ENCODE peak calls at places on chromosomes 16 and 17, in ten cellular contexts. L is thoracic aorta; Z is HL-60; R is AG04450; A is lower leg skin; F is keratinocyte; E is brain microvascular endothelial cell; C is Peyer's patch; J is CD4-positive, CD25-positive, alpha-beta regulatory T cell; I is thyroid gland. S is an unnamed sample.

GRCh38 chr16:57539072-57539796 is 2.9 kb upstream of the CCDC102A start:
- DNase-seq in L (no peak), Z (peak), R (no peak), A (no peak), F (no peak), E (no peak), C (no peak), J (no peak), I (no peak), S (no peak)

GRCh38 chr16:22174642-22175041 is 12.3 kb downstream of the SDR42E2 start:
- DNase-seq in L (no peak), Z (no peak), R (no peak), A (no peak), F (no peak), E (no peak), C (no peak), J (no peak), I (no peak), S (no peak)

GRCh38 chr17:7656958-7657715 is 6.4 kb downstream of the ATP1B2 start:
- DNase-seq in L (no peak), Z (no peak), R (no peak), A (no peak), F (no peak), E (no peak), C (no peak), J (no peak), I (peak), S (no peak)

GRCh38 chr17:66493283-66494019 is 191.0 kb downstream of the PRKCA start:
- DNase-seq in L (no peak), Z (peak), R (no peak), A (no peak), F (no peak), E (peak), C (no peak), J (no peak), I (no peak), S (no peak)

GRCh38 chr17:43171761-43172487 is 910 bp downstream of the NBR1 start:
- DNase-seq in L (no peak), Z (peak), R (peak), A (peak), F (peak), E (peak), C (peak), J (peak), I (peak), S (no peak)

GRCh38 chr16:48971571-48972071 is 310.0 kb downstream of the CBLN1 start:
- DNase-seq in L (no peak), Z (no peak), R (no peak), A (no peak), F (peak), E (no peak), C (no peak), J (no peak), I (no peak), S (no peak)

GRCh38 chr16:50114357-50115129 is 38.6 kb upstream of the TENT4B start:
- DNase-seq in L (no peak), Z (no peak), R (no peak), A (no peak), F (peak), E (no peak), C (peak), J (no peak), I (no peak), S (no peak)

GRCh38 chr17:57108656-57109392 is 23.8 kb downstream of the AKAP1 start:
- DNase-seq in L (peak), Z (no peak), R (no peak), A (no peak), F (no peak), E (no peak), C (peak), J (no peak), I (no peak), S (no peak)

GRCh38 chr16:81796035-81796434 is 16.9 kb downstream of the PLCG2 start:
- DNase-seq in L (no peak), Z (peak), R (no peak), A (no peak), F (no peak), E (no peak), C (no peak), J (no peak), I (no peak), S (no peak)

GRCh38 chr17:75459590-75460267 is 3.3 kb downstream of the TMEM94 start:
- DNase-seq in L (no peak), Z (peak), R (no peak), A (peak), F (no peak), E (no peak), C (no peak), J (no peak), I (no peak), S (no peak)

GRCh38 chr16:23807028-23807427 is 28.8 kb upstream of the PRKCB start:
- DNase-seq in L (no peak), Z (peak), R (no peak), A (no peak), F (no peak), E (no peak), C (peak), J (no peak), I (no peak), S (no peak)

GRCh38 chr17:4162366-4162765 is 19.4 kb downstream of the CYB5D2 start:
- DNase-seq in L (no peak), Z (no peak), R (no peak), A (no peak), F (no peak), E (no peak), C (no peak), J (no peak), I (no peak), S (no peak)

GRCh38 chr17:4667166-4667565 is 25.7 kb upstream of the ALOX15 start:
- DNase-seq in L (no peak), Z (no peak), R (no peak), A (no peak), F (no peak), E (no peak), C (no peak), J (no peak), I (no peak), S (no peak)

GRCh38 chr16:12518238-12519004 is 285.3 kb downstream of the CPPED1 start:
- DNase-seq in L (no peak), Z (no peak), R (no peak), A (no peak), F (no peak), E (no peak), C (no peak), J (no peak), I (no peak), S (no peak)

GRCh38 chr17:47686276-47686635 is 7.7 kb upstream of the TBKBP1 start:
- DNase-seq in L (no peak), Z (no peak), R (no peak), A (no peak), F (no peak), E (no peak), C (no peak), J (no peak), I (no peak), S (no peak)

GRCh38 chr17:78992542-78993212 is 13.0 kb upstream of the LGALS3BP start:
- DNase-seq in L (no peak), Z (no peak), R (no peak), A (no peak), F (no peak), E (no peak), C (peak), J (no peak), I (no peak), S (no peak)

GRCh38 chr17:78016852-78017251 is 58.3 kb downstream of the TNRC6C start:
- DNase-seq in L (no peak), Z (no peak), R (no peak), A (no peak), F (no peak), E (no peak), C (no peak), J (no peak), I (no peak), S (no peak)

GRCh38 chr17:57599271-57600045 is 145.6 kb downstream of the CCDC182 start:
- DNase-seq in L (no peak), Z (peak), R (no peak), A (no peak), F (no peak), E (no peak), C (peak), J (no peak), I (no peak), S (no peak)

GRCh38 chr16:27245276-27246231 is 23.0 kb downstream of the NSMCE1 start:
- DNase-seq in L (no peak), Z (no peak), R (no peak), A (peak), F (no peak), E (peak), C (peak), J (no peak), I (peak), S (no peak)

GRCh38 chr17:65278050-65278819 is 141.1 kb downstream of the RGS9 start:
- DNase-seq in L (no peak), Z (no peak), R (no peak), A (no peak), F (no peak), E (peak), C (peak), J (no peak), I (peak), S (no peak)

GRCh38 chr16:58487566-58488351 is 12.2 kb upstream of the NDRG4 start:
- DNase-seq in L (no peak), Z (peak), R (peak), A (peak), F (no peak), E (peak), C (peak), J (peak), I (peak), S (no peak)

GRCh38 chr17:68437979-68438877 is 19.1 kb downstream of the WIPI1 start:
- DNase-seq in L (no peak), Z (peak), R (no peak), A (no peak), F (no peak), E (no peak), C (peak), J (peak), I (no peak), S (no peak)

GRCh38 chr16:20803561-20804214 is 2.6 kb downstream of the ERI2 start:
- DNase-seq in L (no peak), Z (no peak), R (no peak), A (no peak), F (no peak), E (no peak), C (no peak), J (no peak), I (no peak), S (no peak)

GRCh38 chr17:7882068-7882467 is 6.5 kb upstream of the CHD3 start:
- DNase-seq in L (no peak), Z (no peak), R (no peak), A (no peak), F (no peak), E (no peak), C (peak), J (no peak), I (no peak), S (no peak)

GRCh38 chr16:84144301-84144858 is 597 bp downstream of the HSDL1 start:
- DNase-seq in L (no peak), Z (peak), R (no peak), A (no peak), F (no peak), E (no peak), C (peak), J (peak), I (peak), S (no peak)

GRCh38 chr17:82957961-82958491 is 118.2 kb upstream of the ZNF750 start:
- DNase-seq in L (no peak), Z (no peak), R (no peak), A (no peak), F (no peak), E (no peak), C (peak), J (no peak), I (no peak), S (no peak)

GRCh38 chr16:11379420-11379819 is 34.2 kb downstream of the RMI2 start:
- DNase-seq in L (no peak), Z (peak), R (no peak), A (no peak), F (no peak), E (no peak), C (no peak), J (peak), I (no peak), S (no peak)

GRCh38 chr17:50534222-50534978 is 1.9 kb downstream of the EPN3 start:
- DNase-seq in L (no peak), Z (no peak), R (no peak), A (no peak), F (no peak), E (no peak), C (peak), J (no peak), I (peak), S (no peak)

GRCh38 chr16:79707867-79708266 is 107.3 kb upstream of the MAF start:
- DNase-seq in L (peak), Z (no peak), R (no peak), A (peak), F (no peak), E (peak), C (peak), J (no peak), I (peak), S (no peak)

GRCh38 chr17:30942311-30943079 is 20.8 kb downstream of the ADAP2 start:
- DNase-seq in L (no peak), Z (no peak), R (no peak), A (no peak), F (no peak), E (no peak), C (no peak), J (no peak), I (no peak), S (no peak)

GRCh38 chr17:81091134-81091530 is 56.2 kb downstream of the BAIAP2 start:
- DNase-seq in L (no peak), Z (no peak), R (no peak), A (no peak), F (no peak), E (no peak), C (no peak), J (no peak), I (no peak), S (no peak)

GRCh38 chr17:79921411-79922160 is 82.3 kb upstream of the CBX4 start:
- DNase-seq in L (no peak), Z (no peak), R (no peak), A (no peak), F (no peak), E (no peak), C (no peak), J (no peak), I (no peak), S (no peak)

GRCh38 chr17:19538095-19539039 is 4.7 kb downstream of the SLC47A1 start:
- DNase-seq in L (no peak), Z (peak), R (no peak), A (no peak), F (no peak), E (no peak), C (no peak), J (no peak), I (peak), S (no peak)

GRCh38 chr17:20896153-20896649 is 146.6 kb downstream of the USP22 start:
- DNase-seq in L (no peak), Z (no peak), R (no peak), A (no peak), F (no peak), E (peak), C (no peak), J (peak), I (peak), S (no peak)

GRCh38 chr16:4313563-4314531 is 2.0 kb upstream of the GLIS2 start:
- DNase-seq in L (no peak), Z (no peak), R (no peak), A (no peak), F (no peak), E (no peak), C (no peak), J (no peak), I (peak), S (no peak)

GRCh38 chr16:29745126-29745852 is 501 bp downstream of the C16orf54 start:
- DNase-seq in L (no peak), Z (peak), R (no peak), A (no peak), F (no peak), E (no peak), C (peak), J (peak), I (no peak), S (no peak)
- H3K4me3 ChIP-seq in L (peak), Z (peak), R (no peak), A (no peak), F (no peak), E (no peak), C (peak), J (peak), I (no peak), S (peak)

GRCh38 chr17:11441004-11441403 is 157.3 kb upstream of the DNAH9 start:
- DNase-seq in L (no peak), Z (no peak), R (no peak), A (no peak), F (no peak), E (no peak), C (no peak), J (no peak), I (no peak), S (no peak)
- H3K4me3 ChIP-seq in L (no peak), Z (no peak), R (no peak), A (no peak), F (no peak), E (no peak), C (no peak), J (no peak), I (no peak), S (no peak)

GRCh38 chr16:78184554-78185183 is 85.2 kb downstream of the WWOX start:
- DNase-seq in L (no peak), Z (no peak), R (peak), A (no peak), F (no peak), E (peak), C (no peak), J (no peak), I (no peak), S (no peak)
- H3K4me3 ChIP-seq in L (peak), Z (no peak), R (peak), A (no peak), F (no peak), E (no peak), C (no peak), J (no peak), I (no peak), S (no peak)

GRCh38 chr17:6162892-6163291 is 92.7 kb downstream of the WSCD1 start:
- DNase-seq in L (no peak), Z (no peak), R (no peak), A (no peak), F (no peak), E (no peak), C (no peak), J (no peak), I (no peak), S (no peak)
- H3K4me3 ChIP-seq in L (no peak), Z (no peak), R (no peak), A (no peak), F (no peak), E (no peak), C (no peak), J (no peak), I (no peak), S (no peak)

DNA sequence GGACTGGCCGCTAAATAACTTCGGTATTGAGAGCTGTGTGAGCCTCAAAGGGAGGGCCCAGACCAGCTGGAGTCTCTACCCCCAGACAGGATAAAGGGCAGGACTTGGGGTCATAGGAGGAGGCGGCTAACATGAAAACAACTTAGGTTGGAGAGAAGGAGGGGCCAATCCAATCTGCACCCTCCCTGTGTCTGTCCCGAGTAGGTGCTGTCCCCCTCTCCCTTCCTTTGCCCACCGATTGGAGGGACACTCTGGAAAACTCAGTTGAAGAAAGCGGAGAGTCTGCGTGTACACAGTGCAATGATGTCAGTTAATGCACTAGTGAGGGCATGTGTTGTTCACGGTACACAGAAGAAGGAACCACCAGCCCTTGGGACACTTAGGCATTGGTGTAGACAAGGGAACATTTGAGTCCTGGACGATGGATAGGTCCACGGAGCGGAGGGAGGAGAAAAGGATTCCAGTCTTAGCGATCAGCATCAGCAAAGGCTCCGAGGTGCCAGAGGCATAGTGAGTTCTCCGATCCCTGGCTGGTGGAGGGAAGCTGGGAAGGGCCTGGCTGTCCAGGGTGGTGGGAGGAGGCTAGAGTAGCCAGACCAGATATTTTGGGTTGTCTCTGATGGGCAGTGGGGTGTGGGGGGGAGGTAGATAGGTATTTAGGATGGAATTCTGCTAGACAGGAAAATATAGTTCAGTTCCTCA is 761 bp downstream of the NOL3 start:
- DNase-seq in L (no peak), Z (no peak), R (no peak), A (no peak), F (no peak), E (no peak), C (no peak), J (no peak), I (no peak), S (no peak)
- H3K4me3 ChIP-seq in L (peak), Z (no peak), R (peak), A (no peak), F (peak), E (peak), C (peak), J (no peak), I (no peak), S (peak)

DNA sequence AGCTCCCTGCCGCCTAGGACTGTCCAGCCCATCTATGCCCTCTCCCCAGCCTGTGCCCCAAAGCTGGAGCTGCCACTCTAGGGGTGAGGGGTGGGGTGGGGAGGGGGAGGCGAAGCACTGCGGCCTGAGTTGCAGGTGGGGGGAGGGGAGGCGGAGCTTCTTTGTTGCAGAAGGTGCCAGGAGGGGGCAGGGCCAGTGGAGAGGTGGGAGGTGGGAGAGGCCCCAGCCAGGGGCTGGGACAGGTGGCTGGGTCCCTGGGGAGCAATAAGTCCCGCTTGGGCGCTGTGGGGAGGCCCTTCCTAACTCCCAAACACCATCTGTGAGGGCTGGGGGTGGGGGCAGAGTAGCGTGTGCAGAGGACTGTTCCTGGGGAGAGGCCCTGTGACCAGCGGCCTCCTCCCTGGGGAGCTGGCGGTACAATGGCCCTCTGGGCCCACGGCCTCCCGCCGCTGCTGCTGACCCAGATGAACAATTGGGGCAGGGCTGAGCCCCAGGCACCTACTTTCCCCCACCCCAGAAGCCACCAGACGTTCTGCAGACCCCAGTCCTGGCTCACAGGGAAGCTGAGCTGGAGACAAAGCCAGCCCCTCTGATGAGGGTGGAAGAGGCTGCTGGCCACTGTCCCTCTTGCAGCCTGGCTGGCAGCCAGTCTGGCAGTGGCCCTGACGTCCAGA is 2.2 kb upstream of the NTN3 start:
- DNase-seq in L (no peak), Z (no peak), R (no peak), A (no peak), F (no peak), E (no peak), C (peak), J (no peak), I (peak), S (no peak)
- H3K4me3 ChIP-seq in L (peak), Z (no peak), R (no peak), A (no peak), F (no peak), E (no peak), C (peak), J (no peak), I (no peak), S (peak)

GRCh38 chr16:2170080-2170479 is 14.5 kb downstream of the TRAF7 start:
- DNase-seq in L (no peak), Z (no peak), R (no peak), A (no peak), F (no peak), E (no peak), C (no peak), J (no peak), I (no peak), S (no peak)
- H3K4me3 ChIP-seq in L (no peak), Z (no peak), R (no peak), A (no peak), F (no peak), E (no peak), C (peak), J (no peak), I (no peak), S (peak)

GRCh38 chr17:28710948-28711722 is 553 bp downstream of the PROCA1 start:
- DNase-seq in L (peak), Z (peak), R (peak), A (peak), F (no peak), E (peak), C (peak), J (peak), I (peak), S (peak)
- H3K4me3 ChIP-seq in L (peak), Z (peak), R (peak), A (peak), F (peak), E (peak), C (peak), J (peak), I (peak), S (peak)

GRCh38 chr17:45314761-45315549 is 1.9 kb downstream of the MAP3K14 start:
- DNase-seq in L (no peak), Z (peak), R (no peak), A (no peak), F (no peak), E (no peak), C (no peak), J (no peak), I (no peak), S (no peak)
- H3K4me3 ChIP-seq in L (peak), Z (no peak), R (peak), A (no peak), F (peak), E (peak), C (peak), J (peak), I (no peak), S (peak)

S was measured in esophagus squamous epithelium.